ENCODE peak calls at places on chromosomes 1 and 21, in seven cellular contexts. T is A549; P is fibroblast of lung; C is CD8-positive, alpha-beta T cell; Y is fibroblast of mammary gland; F is AG09309; K is body of pancreas. M is an unnamed sample.

GRCh38 chr21:46622226-46622625 is 13.2 kb upstream of the PRMT2 start:
- DNase-seq in T (no peak), P (no peak), C (peak; percentile 33), Y (no peak), F (no peak), K (peak; percentile 55), M (peak; percentile 89)

GRCh38 chr1:234969011-234969441 is 159.6 kb downstream of the TOMM20 start:
- DNase-seq in T (no peak), P (no peak), C (no peak), Y (no peak), F (no peak), K (peak; percentile 18), M (no peak)

GRCh38 chr1:25361901-25362300 is 23.8 kb downstream of the TMEM50A start:
- DNase-seq in T (no peak), P (no peak), C (no peak), Y (no peak), F (no peak), K (no peak), M (no peak)

GRCh38 chr1:16978589-16979474 is 1.6 kb downstream of the MFAP2 start:
- DNase-seq in T (no peak), P (peak; percentile 95), C (no peak), Y (peak; percentile 97), F (peak; percentile 90), K (peak; percentile 13), M (no peak)

GRCh38 chr1:108747128-108747827 is 804 bp downstream of the STXBP3 start:
- DNase-seq in T (peak; percentile 88), P (peak; percentile 89), C (no peak), Y (peak; percentile 85), F (peak; percentile 46), K (peak; percentile 82), M (peak; percentile 37)

GRCh38 chr21:40099809-40100208 is 232.6 kb downstream of the PCP4 start:
- DNase-seq in T (no peak), P (no peak), C (no peak), Y (no peak), F (no peak), K (no peak), M (no peak)

GRCh38 chr1:15736035-15736665 is at the start of gene SLC25A34:
- DNase-seq in T (no peak), P (no peak), C (no peak), Y (no peak), F (no peak), K (peak; percentile 96), M (no peak)

GRCh38 chr1:33599516-33600115 is 127.2 kb downstream of the ZSCAN20 start:
- DNase-seq in T (no peak), P (no peak), C (no peak), Y (no peak), F (no peak), K (peak; percentile 89), M (no peak)

GRCh38 chr1:11740258-11741192 is 4.6 kb downstream of the AGTRAP start:
- DNase-seq in T (no peak), P (no peak), C (peak; percentile 12), Y (no peak), F (no peak), K (no peak), M (peak; percentile 76)

GRCh38 chr1:236642763-236643162 is 38.4 kb upstream of the HEATR1 start:
- DNase-seq in T (no peak), P (no peak), C (no peak), Y (no peak), F (no peak), K (no peak), M (no peak)

GRCh38 chr1:192702212-192702993 is 66.5 kb downstream of the RGS13 start:
- DNase-seq in T (peak; percentile 74), P (peak; percentile 88), C (no peak), Y (peak; percentile 64), F (peak; percentile 75), K (no peak), M (no peak)

GRCh38 chr1:246213036-246213435 is 294.0 kb downstream of the SMYD3 start:
- DNase-seq in T (no peak), P (no peak), C (no peak), Y (no peak), F (no peak), K (no peak), M (no peak)

GRCh38 chr1:10838541-10838940 is 42.1 kb upstream of the CASZ1 start:
- DNase-seq in T (no peak), P (no peak), C (no peak), Y (no peak), F (no peak), K (no peak), M (no peak)

GRCh38 chr1:196680107-196680506 is 28.3 kb downstream of the CFH start:
- DNase-seq in T (no peak), P (peak; percentile 46), C (no peak), Y (peak; percentile 72), F (no peak), K (no peak), M (no peak)

GRCh38 chr1:24276791-24277190 is 42.4 kb upstream of the GRHL3 start:
- DNase-seq in T (no peak), P (no peak), C (no peak), Y (no peak), F (no peak), K (no peak), M (no peak)

GRCh38 chr1:93324486-93325464 is 20.9 kb upstream of the DR1 start:
- DNase-seq in T (peak; percentile 54), P (peak; percentile 89), C (no peak), Y (peak; percentile 83), F (peak; percentile 61), K (no peak), M (no peak)

GRCh38 chr1:87335175-87335992 is 6.7 kb downstream of the LMO4 start:
- DNase-seq in T (no peak), P (peak; percentile 58), C (peak; percentile 48), Y (no peak), F (no peak), K (peak; percentile 65), M (no peak)

GRCh38 chr1:235100124-235100801 is 28.4 kb downstream of the TOMM20 start:
- DNase-seq in T (no peak), P (no peak), C (no peak), Y (peak; percentile 50), F (no peak), K (no peak), M (peak; percentile 81)

GRCh38 chr1:222104661-222105392 is 362.9 kb upstream of the DUSP10 start:
- DNase-seq in T (no peak), P (no peak), C (no peak), Y (no peak), F (no peak), K (no peak), M (no peak)

DNA sequence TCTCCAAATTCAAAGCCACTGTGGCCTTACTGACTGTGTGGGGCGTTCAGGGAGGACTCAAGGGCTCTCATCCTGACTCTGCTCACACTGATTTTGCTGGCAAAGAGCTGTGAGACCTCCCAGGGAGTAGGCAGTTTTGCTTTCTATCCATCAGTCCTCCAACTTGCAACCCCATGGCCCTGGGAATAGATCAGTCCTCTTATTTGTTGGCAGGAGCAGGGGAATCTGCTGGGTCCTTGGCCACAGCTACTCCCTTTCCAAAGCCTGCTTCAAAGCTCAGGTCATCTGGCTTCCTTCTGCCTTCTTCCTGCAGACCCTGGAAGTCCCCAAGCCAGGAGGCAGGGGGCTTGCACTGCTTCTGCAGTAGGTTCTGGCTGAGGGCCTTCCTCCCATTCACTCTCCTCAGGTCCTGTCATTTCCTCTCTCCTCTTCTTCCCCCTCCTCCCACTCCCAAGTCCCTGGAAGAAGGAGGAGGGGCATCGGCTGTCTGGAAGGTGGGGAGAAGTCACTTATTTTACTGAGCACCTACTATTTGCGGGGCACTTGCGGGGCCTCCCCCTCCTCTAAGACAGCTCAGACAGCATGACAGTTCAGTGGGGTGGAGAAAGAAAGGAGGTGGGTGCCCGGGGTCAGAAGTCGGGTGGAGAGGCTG is 835 bp upstream of the NAV1 start:
- DNase-seq in T (no peak), P (peak; percentile 55), C (no peak), Y (peak; percentile 57), F (no peak), K (no peak), M (no peak)
- H3K4me3 ChIP-seq in T (peak overlapping the region; percentile 77), P (peak overlapping the region; percentile 75), C (peak overlapping the region; percentile 43), Y (peak overlapping the region; percentile 90), F (peak overlapping the region; percentile 91), K (no peak overlapping the region), M (peak overlapping the region; percentile 42)

GRCh38 chr1:155077346-155077745 is 1.3 kb upstream of the EFNA3 start:
- DNase-seq in T (no peak), P (no peak), C (no peak), Y (no peak), F (no peak), K (no peak), M (no peak)

GRCh38 chr1:155079210-155079486 is 511 bp downstream of the EFNA3 start:
- DNase-seq in T (no peak), P (no peak), C (no peak), Y (no peak), F (no peak), K (no peak), M (no peak)

GRCh38 chr1:155079487-155080249 is 1.0 kb downstream of the EFNA3 start:
- DNase-seq in T (no peak), P (no peak), C (no peak), Y (no peak), F (no peak), K (no peak), M (no peak)

GRCh38 chr1:155077758-155078495 is 710 bp upstream of the EFNA3 start:
- DNase-seq in T (no peak), P (no peak), C (no peak), Y (peak; percentile 39), F (no peak), K (no peak), M (no peak)

GRCh38 chr1:155078496-155079209 is at the start of gene EFNA3:
- DNase-seq in T (peak; percentile 50), P (peak; percentile 50), C (peak; percentile 48), Y (peak; percentile 46), F (no peak), K (peak; percentile 50), M (no peak)
- H3K4me3 ChIP-seq in T (peak within 1 kb of the TSS; percentile 55), P (no peak within 1 kb of the TSS), C (peak within 1 kb of the TSS; percentile 37), Y (peak within 1 kb of the TSS; percentile 21), F (peak within 1 kb of the TSS; percentile 28), K (peak within 1 kb of the TSS; percentile 17), M (peak within 1 kb of the TSS; percentile 48)

DNA sequence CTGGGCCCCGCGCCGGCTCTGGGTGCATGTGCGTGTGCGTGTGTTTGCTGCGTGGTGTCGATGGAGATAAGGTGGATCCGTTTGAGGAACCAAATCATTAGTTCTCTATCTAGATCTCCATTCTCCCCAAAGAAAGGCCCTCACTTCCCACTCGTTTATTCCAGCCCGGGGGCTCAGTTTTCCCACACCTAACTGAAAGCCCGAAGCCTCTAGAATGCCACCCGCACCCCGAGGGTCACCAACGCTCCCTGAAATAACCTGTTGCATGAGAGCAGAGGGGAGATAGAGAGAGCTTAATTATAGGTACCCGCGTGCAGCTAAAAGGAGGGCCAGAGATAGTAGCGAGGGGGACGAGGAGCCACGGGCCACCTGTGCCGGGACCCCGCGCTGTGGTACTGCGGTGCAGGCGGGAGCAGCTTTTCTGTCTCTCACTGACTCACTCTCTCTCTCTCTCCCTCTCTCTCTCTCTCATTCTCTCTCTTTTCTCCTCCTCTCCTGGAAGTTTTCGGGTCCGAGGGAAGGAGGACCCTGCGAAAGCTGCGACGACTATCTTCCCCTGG is 644 bp downstream of the OLIG2 start:
- DNase-seq in T (no peak), P (no peak), C (no peak), Y (no peak), F (no peak), K (no peak), M (no peak)
- H3K4me3 ChIP-seq in T (no peak overlapping the region), P (no peak overlapping the region), C (no peak overlapping the region), Y (no peak overlapping the region), F (no peak overlapping the region), K (no peak overlapping the region), M (no peak overlapping the region)

DNA sequence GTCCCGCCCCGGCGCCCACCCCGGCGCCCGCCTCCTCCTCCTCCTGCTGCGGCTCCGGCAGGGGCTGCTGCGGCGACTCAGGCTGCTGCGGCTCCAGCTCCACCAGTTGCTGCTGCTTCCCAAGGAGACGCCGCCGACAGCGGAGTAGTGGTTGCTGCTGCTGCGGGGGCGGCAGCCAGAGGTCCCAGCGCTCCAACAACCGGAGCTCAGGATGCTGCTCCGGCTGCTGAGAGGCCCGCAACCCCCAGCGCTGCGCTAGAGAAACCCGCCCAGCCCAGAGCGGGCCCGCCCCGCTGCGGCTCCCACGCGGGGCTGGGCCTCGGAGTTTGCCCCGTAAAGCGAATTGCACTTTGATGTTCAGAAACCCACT is 1.2 kb downstream of the CRCT1 start:
- DNase-seq in T (no peak), P (peak; percentile 41), C (no peak), Y (peak; percentile 19), F (no peak), K (no peak), M (no peak)
- H3K4me3 ChIP-seq in T (no peak overlapping the region), P (no peak overlapping the region), C (no peak overlapping the region), Y (no peak overlapping the region), F (no peak overlapping the region), K (no peak overlapping the region), M (no peak overlapping the region)